ENCODE peak calls at places on chromosomes 4 and X, in ten cellular contexts. L is thyroid gland; V is Right ventricle myocardium inferior; A is LHCN-M2; P is stimulated activated CD8-positive, alpha-beta memory T cell treated with anti-CD3 and anti-CD28 coated beads, Interleukin-7, amount 100 ng/mL, for 1 hour; T is NAMALWA; S is trophoblast cell; I is heart left ventricle; K is non-pigmented ciliary epithelial cell; Y is cerebellar cortex. R is an unnamed sample.

GRCh38 chr4:105714071-105714521 is 5.5 kb downstream of the GSTCD start:
- DNase-seq in L (no peak), V (no peak), A (peak), P (no peak), T (peak), S (peak), I (no peak), K (no peak), Y (no peak), R (no peak)

GRCh38 chr4:77025643-77026321 is 50.0 kb downstream of the CCNI start:
- DNase-seq in L (no peak), V (no peak), A (peak), P (no peak), T (no peak), S (no peak), I (no peak), K (no peak), Y (no peak), R (no peak)

GRCh38 chr4:161813889-161814288 is 349.9 kb downstream of the FSTL5 start:
- DNase-seq in L (no peak), V (no peak), A (no peak), P (no peak), T (no peak), S (no peak), I (no peak), K (no peak), Y (no peak), R (no peak)

GRCh38 chr4:2412534-2412884 is 5.9 kb downstream of the ZFYVE28 start:
- DNase-seq in L (peak), V (no peak), A (no peak), P (peak), T (no peak), S (no peak), I (no peak), K (no peak), Y (no peak), R (no peak)

GRCh38 chr4:137630252-137630651 is 98.0 kb upstream of the PCDH18 start:
- DNase-seq in L (no peak), V (no peak), A (no peak), P (no peak), T (no peak), S (no peak), I (no peak), K (no peak), Y (no peak), R (no peak)

GRCh38 chr4:152255437-152255836 is 280.5 kb downstream of the FBXW7 start:
- DNase-seq in L (peak), V (no peak), A (no peak), P (no peak), T (no peak), S (no peak), I (peak), K (no peak), Y (no peak), R (no peak)

GRCh38 chrX:111386884-111387283 is 25.1 kb downstream of the DCX start:
- DNase-seq in L (no peak), V (no peak), A (no peak), P (no peak), T (no peak), S (peak), I (no peak), K (no peak), Y (no peak), R (no peak)

GRCh38 chrX:134172588-134173259 is 64.3 kb upstream of the CCDC160 start:
- DNase-seq in L (peak), V (no peak), A (no peak), P (no peak), T (peak), S (peak), I (no peak), K (no peak), Y (no peak), R (peak)